ENCODE peak calls at places on chromosomes 6 and 20, in four cellular contexts. U, Q, W and M are unnamed samples.

GRCh38 chr20:25503946-25504345 is 81.4 kb downstream of the NINL start:
- DNase-seq in W (no peak), U (no peak), Q (no peak), M (no peak)

GRCh38 chr20:23640018-23640872 is 2.5 kb upstream of the CST3 start:
- DNase-seq in Q (no peak), U (no peak), W (no peak), M (no peak)

GRCh38 chr20:2820896-2821869 is 5.0 kb downstream of the TMEM239 start:
- DNase-seq in U (no peak), W (peak), Q (no peak), M (no peak)

GRCh38 chr20:57560554-57561355 is at the start of gene PCK1:
- DNase-seq in Q (peak), U (peak), W (no peak), M (no peak)

GRCh38 chr6:169725270-169726048 is 1.2 kb upstream of the PHF10 start:
- DNase-seq in Q (peak), U (peak), W (peak), M (peak)

GRCh38 chr6:166676270-166676860 is 49.3 kb upstream of the RPS6KA2 start:
- DNase-seq in W (no peak), U (no peak), Q (no peak), M (no peak)

GRCh38 chr6:1611572-1612385 is 2.1 kb downstream of the FOXC1 start:
- DNase-seq in W (no peak), Q (peak), U (no peak), M (no peak)

GRCh38 chr6:35341557-35341956 is 801 bp upstream of the PPARD start:
- DNase-seq in U (no peak), Q (no peak), W (peak), M (no peak)

DNA sequence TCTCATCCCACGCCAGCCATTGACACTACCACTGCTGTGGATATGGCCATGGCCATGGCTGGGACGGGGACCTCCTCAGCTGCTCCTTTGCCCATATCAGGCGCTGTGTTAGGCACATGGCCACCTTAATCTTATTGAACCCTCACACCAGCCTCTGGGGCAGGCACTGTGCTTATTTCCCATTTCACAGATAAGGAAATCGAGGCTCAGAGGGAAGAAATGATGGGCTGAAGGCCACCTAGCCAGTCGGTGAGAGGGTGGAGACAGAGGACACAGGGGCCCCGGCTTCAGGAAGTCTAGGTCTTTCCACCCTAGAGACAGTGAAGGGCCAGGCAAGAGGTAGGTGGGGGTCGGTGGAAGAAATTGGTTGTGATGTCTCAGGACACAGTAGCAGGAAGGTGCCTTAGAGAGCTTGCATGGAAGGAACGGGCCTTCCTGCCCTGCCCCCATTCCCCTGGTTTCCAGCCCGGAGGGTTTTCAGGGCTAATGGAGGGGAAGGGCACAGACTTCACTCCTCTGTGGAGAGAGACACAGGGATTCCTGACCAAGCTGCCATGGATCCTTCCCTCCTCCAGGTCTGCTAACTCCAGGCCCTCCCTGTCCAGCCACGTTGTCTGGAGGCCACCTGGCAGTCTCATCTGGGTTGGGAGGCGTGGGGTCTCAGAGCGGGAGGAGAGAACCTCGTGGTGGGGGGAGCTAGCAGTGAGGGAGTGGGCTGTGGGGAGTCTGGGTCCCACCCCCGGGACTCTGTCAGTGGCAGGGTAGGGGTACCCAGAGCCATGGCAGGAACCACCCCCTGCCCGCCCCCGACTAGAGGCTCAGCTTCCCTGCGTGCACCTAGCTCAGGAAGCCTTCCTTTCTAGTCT is 120.4 kb downstream of the VEGFA start:
- DNase-seq in Q (no peak), W (no peak), U (no peak), M (no peak)
- H3K4me3 ChIP-seq in Q (no peak), W (no peak), U (no peak), M (no peak)

DNA sequence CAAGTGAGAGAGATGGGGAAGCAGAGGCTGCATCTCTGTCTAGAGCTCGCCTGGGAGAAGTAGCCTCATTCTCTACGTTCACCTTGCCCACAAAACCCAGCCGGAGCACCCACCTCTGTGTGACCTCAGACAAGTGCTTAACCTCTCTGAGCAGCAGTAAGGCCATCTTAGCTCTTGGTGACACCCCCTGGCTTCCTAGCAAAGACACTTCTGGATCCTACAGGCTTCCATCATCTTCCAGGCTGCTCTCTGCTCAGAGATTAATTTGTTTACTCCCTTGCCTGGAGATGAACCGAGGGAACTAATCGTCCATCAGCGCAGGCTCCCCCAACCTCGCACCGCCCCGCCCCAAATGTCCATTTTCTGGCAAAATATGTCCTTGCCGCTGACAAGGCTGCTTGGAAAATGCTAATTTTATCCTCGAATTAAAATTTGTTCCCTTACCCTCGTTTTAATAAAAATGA is 24.0 kb upstream of the CTNNBL1 start:
- DNase-seq in Q (no peak), U (no peak), W (no peak), M (no peak)
- H3K4me3 ChIP-seq in Q (no peak), U (no peak), W (peak), M (no peak)

DNA sequence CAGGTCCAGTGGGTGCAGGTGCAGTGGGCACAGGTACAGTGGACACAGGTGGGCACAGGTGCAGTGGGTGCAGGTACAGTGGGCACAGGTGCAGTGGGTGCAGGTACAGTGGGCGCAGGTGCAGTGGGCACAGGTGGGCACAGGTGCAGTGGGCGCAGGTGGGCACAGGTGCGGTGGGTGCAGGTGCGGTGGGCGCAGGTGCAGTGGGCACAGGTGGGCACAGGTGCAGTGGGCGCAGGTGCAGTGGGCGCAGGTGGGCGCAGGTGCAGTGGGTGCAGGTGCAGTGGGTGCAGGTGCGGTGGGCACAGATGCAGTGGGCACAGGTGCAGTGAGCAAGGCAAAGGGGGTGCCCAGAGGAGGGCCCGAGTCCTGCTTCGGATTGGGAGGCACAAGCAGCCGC is 15.2 kb downstream of the ZBTB46 start:
- DNase-seq in W (no peak), Q (no peak), U (no peak), M (no peak)
- H3K4me3 ChIP-seq in W (no peak), Q (no peak), U (no peak), M (no peak)

DNA sequence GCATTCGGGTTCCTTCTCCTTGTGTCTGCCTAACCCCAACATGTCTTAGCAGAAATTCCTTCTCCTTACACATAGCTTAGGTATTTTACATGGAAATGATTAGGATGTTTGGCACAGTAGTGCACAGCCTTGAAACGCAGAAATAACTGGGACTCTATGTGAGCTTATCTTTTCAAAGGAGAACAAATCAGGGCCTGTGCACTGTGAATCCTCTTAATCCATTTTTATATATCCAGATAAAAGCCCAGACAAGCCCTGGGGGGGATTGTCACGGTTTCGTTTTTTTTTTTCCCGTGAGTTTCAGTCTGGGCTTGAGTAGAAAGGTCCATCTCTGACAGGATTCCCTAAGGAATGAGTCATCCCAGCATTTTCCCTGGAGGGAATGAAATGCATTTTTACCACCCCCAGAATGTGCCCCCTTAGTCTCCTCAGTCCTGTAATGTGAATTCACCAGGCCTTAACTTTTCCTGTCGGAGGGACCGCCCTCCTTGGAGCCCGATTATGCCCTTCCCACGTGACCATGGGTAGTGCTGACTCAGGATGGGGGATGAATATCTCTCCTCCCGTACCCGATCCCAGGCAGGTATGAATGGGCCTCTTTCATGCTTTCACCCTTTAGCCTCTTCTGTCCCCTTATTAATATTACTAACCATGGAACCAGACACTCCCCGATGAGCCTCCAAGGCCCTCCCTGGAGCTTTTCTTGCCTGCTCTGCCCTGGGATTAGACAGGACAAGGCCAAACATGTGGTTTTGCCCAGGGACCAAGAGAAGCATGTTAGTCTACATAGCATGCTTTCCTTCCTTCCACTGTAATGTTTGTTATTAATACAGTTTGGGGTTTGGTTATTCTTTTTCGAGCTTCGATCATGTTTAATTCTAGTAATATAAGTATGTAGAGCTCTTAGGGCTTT is 23.9 kb upstream of the NAA20 start:
- DNase-seq in U (peak), Q (peak), W (no peak), M (no peak)
- H3K4me3 ChIP-seq in U (no peak), Q (peak), W (no peak), M (no peak)